ENCODE peak calls at places on chromosomes 13 and 19, in nine cellular contexts. I is GF-D8, C is omental fat pad, R is endothelial cell, D is esophagus squamous epithelium, X is lower lobe of right lung, S is COR-L47, K is NCI-H2029, E is NCI-H774. O is an unnamed sample.

GRCh38 chr13:21074601-21075302 is 13.4 kb upstream of the LATS2 start:
- DNase-seq in X (no peak), D (no peak), E (no peak), C (no peak), R (peak; percentile 42), I (peak; percentile 80), K (no peak), S (no peak), O (no peak)

GRCh38 chr13:100129605-100130004 is 40.7 kb downstream of the PCCA start:
- DNase-seq in S (no peak), K (no peak), I (no peak), R (no peak), D (no peak), X (no peak), E (no peak), C (no peak), O (no peak)

GRCh38 chr19:42271045-42271419 is 2.0 kb downstream of the CIC start:
- DNase-seq in E (no peak), C (no peak), S (no peak), R (no peak), X (no peak), D (no peak), K (no peak), I (no peak), O (no peak)

GRCh38 chr19:5113101-5113557 is 144.2 kb downstream of the KDM4B start:
- DNase-seq in I (no peak), C (no peak), R (no peak), K (no peak), X (no peak), D (no peak), E (no peak), S (no peak), O (no peak)

GRCh38 chr13:27476943-27477681 is 26.7 kb upstream of the MTIF3 start:
- DNase-seq in I (no peak), R (no peak), S (peak; percentile 41), E (peak; percentile 12), K (no peak), C (no peak), D (no peak), X (no peak), O (no peak)

GRCh38 chr19:39307822-39308530 is 11.8 kb downstream of the IFNL1 start:
- DNase-seq in R (peak; percentile 33), X (no peak), C (no peak), K (no peak), D (no peak), I (no peak), E (no peak), S (no peak), O (no peak)

GRCh38 chr13:24709186-24709913 is 29.1 kb downstream of the ATP12A start:
- DNase-seq in D (no peak), E (no peak), K (no peak), S (no peak), X (no peak), C (no peak), R (no peak), I (no peak), O (no peak)

GRCh38 chr19:56170261-56170660 is 5.5 kb upstream of the GALP start:
- DNase-seq in K (peak; percentile 87), C (peak; percentile 57), I (no peak), E (peak; percentile 16), S (no peak), D (no peak), R (no peak), X (peak; percentile 82), O (peak; percentile 88)

GRCh38 chr13:93558637-93559036 is 332.0 kb downstream of the GPC6 start:
- DNase-seq in K (no peak), D (no peak), C (no peak), S (no peak), E (no peak), R (no peak), X (no peak), I (no peak), O (peak; percentile 24)

GRCh38 chr19:7739801-7740659 is 7.3 kb downstream of the CD209 start:
- DNase-seq in K (no peak), S (no peak), X (no peak), R (no peak), I (no peak), E (no peak), C (no peak), D (no peak), O (no peak)

GRCh38 chr19:32020538-32020937 is 324.9 kb upstream of the ZNF507 start:
- DNase-seq in K (no peak), X (no peak), S (no peak), R (no peak), E (no peak), D (no peak), C (no peak), I (no peak), O (no peak)

GRCh38 chr19:51365211-51366049 is 758 bp downstream of the ETFB start:
- DNase-seq in R (no peak), C (no peak), K (no peak), X (no peak), I (peak; percentile 40), D (no peak), E (no peak), S (no peak), O (peak; percentile 9)

GRCh38 chr13:28981530-28981929 is 161.4 kb downstream of the MTUS2 start:
- DNase-seq in I (no peak), D (no peak), K (no peak), X (no peak), R (no peak), E (no peak), S (no peak), C (no peak), O (no peak)

GRCh38 chr13:44259045-44260042 is 114.3 kb upstream of the SERP2 start:
- DNase-seq in C (no peak), K (no peak), X (peak; percentile 68), I (peak; percentile 84), D (no peak), R (no peak), E (no peak), S (peak; percentile 31), O (no peak)